ENCODE peak calls at places on chromosomes 5 and 9, in nine cellular contexts. D, T, Z, X, Q, N, S, V and E are unnamed samples.

GRCh38 chr5:144436007-144436406 is 265.3 kb downstream of the KCTD16 start:
- DNase-seq in D (no peak), T (no peak), Z (no peak), X (no peak), Q (no peak), N (no peak), S (no peak), V (no peak), E (no peak)

GRCh38 chr5:40134883-40135520 is 544.7 kb upstream of the PTGER4 start:
- DNase-seq in D (no peak), T (no peak), Z (no peak), X (no peak), Q (no peak), N (no peak), S (no peak), V (no peak), E (no peak)

GRCh38 chr5:171724771-171725609 is 60.6 kb upstream of the SMIM23 start:
- DNase-seq in D (no peak), T (no peak), Z (no peak), X (no peak), Q (no peak), N (no peak), S (no peak), V (no peak), E (no peak)

GRCh38 chr9:18208166-18209059 is 265.5 kb upstream of the ADAMTSL1 start:
- DNase-seq in D (peak; percentile 58), T (peak; percentile 69), Z (peak; percentile 52), X (peak; percentile 45), Q (no peak), N (no peak), S (peak; percentile 41), V (peak; percentile 5), E (no peak)

GRCh38 chr5:126300293-126300692 is 122.9 kb upstream of the GRAMD2B start:
- DNase-seq in D (no peak), T (no peak), Z (no peak), X (no peak), Q (no peak), N (no peak), S (no peak), V (no peak), E (no peak)

GRCh38 chr5:133393776-133394476 is 218.4 kb downstream of the FSTL4 start:
- DNase-seq in D (no peak), T (no peak), Z (no peak), X (no peak), Q (no peak), N (no peak), S (no peak), V (no peak), E (no peak)

GRCh38 chr5:103469288-103470065 is 93.1 kb downstream of the NUDT12 start:
- DNase-seq in D (no peak), T (no peak), Z (no peak), X (no peak), Q (no peak), N (no peak), S (no peak), V (no peak), E (no peak)

GRCh38 chr9:91181541-91181940 is 180.2 kb downstream of the AUH start:
- DNase-seq in D (no peak), T (no peak), Z (no peak), X (no peak), Q (no peak), N (no peak), S (no peak), V (no peak), E (no peak)

GRCh38 chr5:88686743-88687142 is 196.2 kb downstream of the MEF2C start:
- DNase-seq in D (no peak), T (no peak), Z (no peak), X (no peak), Q (no peak), N (no peak), S (no peak), V (no peak), E (no peak)

GRCh38 chr5:125002727-125003598 is 256.5 kb upstream of the ZNF608 start:
- DNase-seq in D (no peak), T (no peak), Z (no peak), X (no peak), Q (no peak), N (no peak), S (no peak), V (no peak), E (no peak)

DNA sequence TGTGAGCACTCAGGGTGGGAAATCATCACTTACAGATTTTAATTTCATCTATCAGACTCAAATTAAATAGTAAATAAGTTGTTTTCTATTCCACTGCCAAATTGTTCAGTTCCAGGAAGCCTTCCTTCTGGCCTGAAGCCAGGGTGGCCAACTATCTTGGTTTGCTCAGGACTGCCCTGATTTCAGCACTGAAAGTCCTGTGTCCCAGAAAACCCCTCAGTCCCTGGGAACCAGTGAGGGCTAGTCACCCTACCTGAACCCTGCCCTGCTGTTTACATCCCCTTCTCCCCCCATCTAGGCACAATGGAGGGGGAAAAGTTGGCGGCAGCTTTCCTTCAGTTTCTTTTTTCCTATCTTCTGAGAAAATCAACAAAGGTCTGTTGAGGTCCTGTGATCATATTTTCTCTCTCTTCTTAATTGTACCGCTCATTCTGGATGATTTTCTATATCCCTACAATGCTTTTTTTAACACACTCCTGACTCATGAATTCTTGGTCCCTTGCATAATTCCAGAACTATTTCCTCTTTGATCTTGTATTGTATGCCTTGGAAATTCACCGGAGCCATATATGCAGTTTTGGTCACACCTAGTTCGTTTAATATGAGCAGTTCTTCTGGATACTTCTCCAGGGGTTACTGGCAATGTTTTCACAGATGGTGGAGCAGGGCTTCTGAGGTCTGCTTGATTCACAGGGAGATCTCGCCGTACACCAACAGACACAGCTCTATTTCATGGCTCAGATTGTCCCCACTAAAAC is 103.8 kb downstream of the MAP1B start:
- DNase-seq in D (peak; percentile 77), T (peak; percentile 22), Z (peak; percentile 27), X (peak; percentile 63), Q (peak; percentile 48), N (no peak), S (peak; percentile 41), V (no peak), E (no peak)
- H3K27ac ChIP-seq in D (peak overlapping the region; percentile 33), T (peak overlapping the region; percentile 60), Z (peak overlapping the region; percentile 80), X (peak overlapping the region; percentile 47), Q (peak overlapping the region; percentile 94), N (peak overlapping the region; percentile 88), S (peak overlapping the region; percentile 34), V (peak overlapping the region; percentile 70), E (peak overlapping the region; percentile 69)

GRCh38 chr5:177312649-177313181 is 1.0 kb upstream of the MXD3 start:
- DNase-seq in D (peak; percentile 77), T (no peak), Z (no peak), X (peak; percentile 11), Q (no peak), N (no peak), S (no peak), V (no peak), E (no peak)
- H3K4me3 ChIP-seq in D (no peak overlapping the region), T (no peak overlapping the region), Z (peak overlapping the region; percentile 23), X (no peak overlapping the region), Q (peak overlapping the region; percentile 33), N (peak overlapping the region; percentile 50), S (peak overlapping the region; percentile 40), V (peak overlapping the region; percentile 14), E (peak overlapping the region; percentile 90)

GRCh38 chr9:69932901-69933300 is 110.7 kb upstream of the MAMDC2 start:
- DNase-seq in D (no peak), T (no peak), Z (no peak), X (no peak), Q (no peak), N (no peak), S (no peak), V (no peak), E (no peak)
- TF ChIP-seq CTCF in D (no peak), T (no peak), Z (no peak), X (no peak), Q (peak; percentile 17), N (no peak), S (no peak), V (peak; percentile 27), E (no peak)

GRCh38 chr5:168204165-168204564 is 87.3 kb upstream of the WWC1 start:
- DNase-seq in D (no peak), T (no peak), Z (no peak), X (no peak), Q (no peak), N (no peak), S (no peak), V (no peak), E (no peak)
- H3K27ac ChIP-seq in D (no peak overlapping the region), T (no peak overlapping the region), Z (no peak overlapping the region), X (no peak overlapping the region), Q (no peak overlapping the region), N (no peak overlapping the region), S (no peak overlapping the region), V (no peak overlapping the region), E (no peak overlapping the region)

DNA sequence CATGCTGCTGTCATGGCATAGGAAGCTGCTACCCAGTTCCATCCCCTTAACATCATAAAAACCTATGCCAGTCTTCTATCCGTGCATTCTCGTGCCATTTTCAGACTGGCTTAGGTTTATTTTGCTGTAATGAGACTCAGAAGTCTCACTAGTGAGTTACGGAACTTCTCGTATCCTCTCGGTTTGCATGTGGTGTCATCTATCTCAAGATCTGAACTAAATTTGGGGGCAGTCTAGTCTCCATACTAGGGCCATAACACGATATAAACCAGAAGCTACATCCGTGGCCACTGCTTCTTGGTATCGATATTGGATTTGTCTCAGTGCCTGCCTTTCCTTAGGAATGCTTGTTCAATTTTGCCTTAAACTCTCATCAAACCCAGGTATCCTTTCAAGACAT is 771.2 kb upstream of the CDH10 start:
- DNase-seq in D (no peak), T (no peak), Z (no peak), X (no peak), Q (no peak), N (no peak), S (no peak), V (no peak), E (no peak)
- H3K4me3 ChIP-seq in D (no peak overlapping the region), T (no peak overlapping the region), Z (no peak overlapping the region), X (no peak overlapping the region), Q (no peak overlapping the region), N (no peak overlapping the region), S (no peak overlapping the region), V (no peak overlapping the region), E (no peak overlapping the region)